ENCODE peak calls at places on chromosomes 4 and X, in eight cellular contexts. U is A172, Q is SW480, V is Right ventricle myocardium inferior, B is posterior vena cava, H is IMR-90, R is NCI-H748 treated with DMSO at 0.1 percent for 48 hours, J is lung. W is an unnamed sample.

GRCh38 chr4:159201168-159201567 is 98.3 kb downstream of the RAPGEF2 start:
- DNase-seq in U (no peak), Q (no peak), V (no peak), B (no peak), H (no peak), R (no peak), J (no peak), W (no peak)

GRCh38 chr4:153651041-153651960 is 32.8 kb upstream of the TLR2 start:
- DNase-seq in U (peak; percentile 16), Q (no peak), V (peak; percentile 88), B (peak; percentile 85), H (no peak), R (no peak), J (peak; percentile 59), W (peak; percentile 78)

GRCh38 chr4:173153445-173153844 is 15.2 kb upstream of the GALNT7 start:
- DNase-seq in U (no peak), Q (no peak), V (no peak), B (no peak), H (no peak), R (no peak), J (no peak), W (no peak)

GRCh38 chrX:40261955-40262596 is 164.3 kb upstream of the BCOR start:
- DNase-seq in U (no peak), Q (no peak), V (no peak), B (no peak), H (peak; percentile 33), R (no peak), J (peak; percentile 50), W (peak; percentile 50)

GRCh38 chr4:5084911-5085475 is 33.7 kb downstream of the STK32B start:
- DNase-seq in U (no peak), Q (no peak), V (no peak), B (no peak), H (peak; percentile 15), R (no peak), J (no peak), W (no peak)

GRCh38 chr4:56215901-56216300 is 171.4 kb downstream of the AASDH start:
- DNase-seq in U (peak; percentile 59), Q (no peak), V (peak; percentile 40), B (no peak), H (peak; percentile 7), R (peak; percentile 70), J (no peak), W (no peak)

GRCh38 chrX:16002185-16002584 is 121.2 kb upstream of the GRPR start:
- DNase-seq in U (peak; percentile 55), Q (no peak), V (no peak), B (no peak), H (no peak), R (no peak), J (no peak), W (no peak)

GRCh38 chr4:83326546-83326945 is 8.1 kb downstream of the HPSE start:
- DNase-seq in U (no peak), Q (no peak), V (no peak), B (no peak), H (no peak), R (no peak), J (no peak), W (no peak)

W was measured in Right ventricle myocardium superior.